ENCODE peak calls at places on chromosomes 12 and 14, in nine cellular contexts. D is RWPE1, L is heart right ventricle, N is mammary epithelial cell, U is neural progenitor cell, I is right atrium auricular region, C is cardiac fibroblast, T is hepatocyte, S is AG04450. A is an unnamed sample.
A peak's percentile ranks its signal among the peaks of the same experiment; 100 is the strongest.

GRCh38 chr12:80356092-80356491 is 87.9 kb upstream of the PTPRQ start:
- DNase-seq in D (no peak), L (no peak), N (no peak), U (no peak), I (no peak), C (peak; percentile 44), T (no peak), S (no peak), A (no peak)

GRCh38 chr12:93704625-93705024 is 27.4 kb downstream of the CRADD start:
- DNase-seq in D (no peak), L (no peak), N (no peak), U (no peak), I (no peak), C (no peak), T (no peak), S (no peak), A (no peak)

GRCh38 chr14:91342243-91342760 is 75.3 kb downstream of the CCDC88C start:
- DNase-seq in D (no peak), L (no peak), N (no peak), U (no peak), I (no peak), C (no peak), T (no peak), S (no peak), A (no peak)

GRCh38 chr14:64232095-64232830 is 61.9 kb downstream of the ESR2 start:
- DNase-seq in D (no peak), L (no peak), N (peak; percentile 52), U (no peak), I (no peak), C (peak; percentile 95), T (no peak), S (peak; percentile 67), A (no peak)

GRCh38 chr14:79304279-79304678 is 907.0 kb downstream of the DIO2 start:
- DNase-seq in D (no peak), L (no peak), N (no peak), U (no peak), I (no peak), C (no peak), T (no peak), S (no peak), A (no peak)

GRCh38 chr12:46264057-46264456 is 4.8 kb downstream of the SLC38A1 start:
- DNase-seq in D (peak; percentile 27), L (no peak), N (peak; percentile 63), U (no peak), I (no peak), C (peak; percentile 75), T (no peak), S (no peak), A (no peak)

GRCh38 chr14:58572092-58572853 is 65.5 kb upstream of the DACT1 start:
- DNase-seq in D (no peak), L (no peak), N (peak; percentile 10), U (peak; percentile 9), I (no peak), C (peak; percentile 39), T (peak; percentile 61), S (peak; percentile 47), A (no peak)

GRCh38 chr12:12715459-12716150 is 1.6 kb upstream of the CDKN1B start:
- DNase-seq in D (no peak), L (peak; percentile 18), N (no peak), U (no peak), I (no peak), C (no peak), T (no peak), S (no peak), A (no peak)

GRCh38 chr14:77882631-77883030 is 82.7 kb downstream of the ADCK1 start:
- DNase-seq in D (no peak), L (peak; percentile 45), N (no peak), U (no peak), I (peak; percentile 73), C (peak; percentile 57), T (peak; percentile 40), S (no peak), A (no peak)

GRCh38 chr12:58668831-58669230 is 251.5 kb downstream of the LRIG3 start:
- DNase-seq in D (no peak), L (no peak), N (peak; percentile 33), U (no peak), I (no peak), C (peak; percentile 37), T (no peak), S (no peak), A (no peak)

GRCh38 chr14:85528882-85529585 is 910 bp upstream of the FLRT2 start:
- DNase-seq in D (peak; percentile 14), L (no peak), N (peak; percentile 62), U (peak; percentile 48), I (no peak), C (peak; percentile 87), T (peak; percentile 48), S (no peak), A (no peak)

DNA sequence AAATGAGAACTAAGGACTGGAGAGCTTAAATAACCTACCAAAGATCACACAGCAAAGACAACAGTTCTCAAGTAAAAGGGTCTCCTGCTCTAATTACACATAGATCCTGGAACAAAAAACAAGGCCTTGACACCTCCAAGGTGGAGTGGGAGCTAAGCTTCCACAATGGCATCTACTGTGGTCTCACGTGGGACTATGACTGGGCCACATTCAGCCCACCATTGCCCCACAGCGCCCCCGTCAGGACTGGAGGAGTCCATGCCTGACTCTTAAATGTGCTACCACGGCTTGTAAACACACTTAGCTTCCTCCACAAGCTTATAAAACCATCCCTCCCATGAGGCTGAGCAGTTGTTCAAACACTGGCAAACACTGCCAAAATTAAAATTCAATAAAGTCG is 88.5 kb downstream of the GCH1 start:
- DNase-seq in D (no peak), L (no peak), N (no peak), U (no peak), I (no peak), C (no peak), T (no peak), S (no peak), A (no peak)
- TF ChIP-seq CTCF in D (no peak), L (no peak), N (peak; percentile 14), U (no peak), I (no peak), C (peak; percentile 10), T (no peak), S (peak; percentile 6), A (peak; percentile 27)

GRCh38 chr14:103753809-103754208 is 38.2 kb downstream of the ZFYVE21 start:
- DNase-seq in D (no peak), L (no peak), N (no peak), U (no peak), I (no peak), C (no peak), T (no peak), S (no peak), A (peak; percentile 37)

GRCh38 chr14:103749452-103749851 is 33.8 kb downstream of the ZFYVE21 start:
- DNase-seq in D (no peak), L (no peak), N (no peak), U (no peak), I (no peak), C (no peak), T (no peak), S (no peak), A (peak; percentile 36)

GRCh38 chr14:103748539-103748867 is 32.9 kb downstream of the ZFYVE21 start:
- DNase-seq in D (no peak), L (no peak), N (no peak), U (no peak), I (no peak), C (no peak), T (no peak), S (no peak), A (peak; percentile 53)

GRCh38 chr14:103746706-103747105 is 31.1 kb downstream of the ZFYVE21 start:
- DNase-seq in D (no peak), L (no peak), N (no peak), U (no peak), I (no peak), C (peak; percentile 46), T (no peak), S (no peak), A (no peak)

DNA sequence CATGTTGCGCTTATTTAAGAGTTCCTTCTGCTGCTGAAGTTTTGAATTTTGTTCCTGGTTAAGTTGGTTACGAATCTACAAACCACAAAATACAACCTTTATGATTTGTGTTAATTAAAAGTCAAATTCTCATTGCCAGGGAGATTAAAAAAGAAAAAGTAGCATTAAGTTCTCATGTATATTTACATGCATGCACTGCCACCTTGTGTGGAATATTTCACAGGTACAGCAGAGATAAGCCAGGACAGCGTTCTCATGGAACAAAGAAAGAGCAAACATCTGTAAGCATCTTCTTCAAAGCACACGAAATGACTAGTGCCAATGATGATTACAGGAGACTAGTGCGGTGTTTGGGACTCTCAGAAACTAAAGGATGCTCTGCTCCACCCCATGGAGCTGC is 34.2 kb downstream of the ZFYVE21 start:
- DNase-seq in D (no peak), L (no peak), N (no peak), U (no peak), I (no peak), C (no peak), T (no peak), S (no peak), A (no peak)
- TF ChIP-seq CTCF in D (no peak), L (no peak), N (no peak), U (no peak), I (no peak), C (no peak), T (peak; percentile 8), S (no peak), A (no peak)

GRCh38 chr14:96906434-96906833 is 109.3 kb downstream of the VRK1 start:
- DNase-seq in D (no peak), L (no peak), N (no peak), U (no peak), I (no peak), C (peak; percentile 2), T (no peak), S (no peak), A (no peak)
- TF ChIP-seq CTCF in D (no peak), L (no peak), N (no peak), U (no peak), I (no peak), C (no peak), T (no peak), S (no peak), A (no peak)

DNA sequence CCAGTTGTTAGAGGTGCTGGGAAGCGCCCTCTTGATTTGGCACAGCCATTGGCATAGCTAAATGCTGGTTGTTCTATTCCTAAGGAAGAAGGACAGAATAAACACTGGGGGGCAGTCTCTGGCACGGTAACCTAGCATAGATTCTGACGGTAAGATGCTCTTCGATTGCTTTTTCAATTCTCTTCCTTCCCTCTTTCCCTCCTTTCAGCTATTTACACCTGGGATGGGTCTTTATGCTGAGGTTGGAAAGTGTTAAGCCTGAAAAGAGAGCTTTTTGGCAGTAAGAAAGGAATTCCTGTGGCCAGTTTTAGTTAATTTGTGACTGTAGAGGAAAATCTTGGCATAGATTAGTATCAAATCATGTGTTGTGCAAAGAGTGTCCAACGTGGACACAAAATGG is 162.8 kb downstream of the SNAPC1 start:
- DNase-seq in D (no peak), L (no peak), N (peak; percentile 16), U (peak; percentile 56), I (no peak), C (peak; percentile 40), T (no peak), S (no peak), A (no peak)
- TF ChIP-seq CTCF in D (no peak), L (no peak), N (peak; percentile 24), U (peak; percentile 60), I (no peak), C (peak; percentile 24), T (peak; percentile 17), S (peak; percentile 25), A (no peak)

GRCh38 chr14:94748667-94749347 is 21.1 kb downstream of the GSC start:
- DNase-seq in D (peak; percentile 50), L (no peak), N (no peak), U (peak; percentile 62), I (no peak), C (peak; percentile 18), T (peak; percentile 50), S (no peak), A (no peak)
- TF ChIP-seq CTCF in D (peak; percentile 57), L (no peak), N (peak; percentile 35), U (peak; percentile 77), I (peak; percentile 53), C (peak; percentile 54), T (peak; percentile 53), S (peak; percentile 50), A (peak; percentile 65)